ENCODE peak calls at places on chromosomes 4 and X, in nine cellular contexts. J is ovary, L is upper lobe of right lung, S is tibial nerve, X is tibial artery, F is sigmoid colon, G is lung, P is prostate gland, R is GM23248. A is an unnamed sample. For H3K9me3 and H3K4me1, the result is how much of the 10 kb centered on the place peaks cover.

GRCh38 chr4:73679836-73680235 is 59.6 kb upstream of the RASSF6 start:
- DNase-seq in R (peak), J (no peak), P (no peak), L (no peak), S (no peak), G (no peak), X (no peak), F (no peak), A (no peak)

GRCh38 chr4:125268065-125268755 is 46.5 kb upstream of the FAT4 start:
- DNase-seq in S (no peak), F (no peak), J (no peak), P (no peak), L (no peak), R (no peak), G (no peak), X (no peak), A (no peak)

GRCh38 chr4:169617306-169617705 is 3.1 kb upstream of the CLCN3 start:
- DNase-seq in G (no peak), F (no peak), P (no peak), X (no peak), R (no peak), J (no peak), L (no peak), S (no peak), A (no peak)

GRCh38 chr4:148093065-148093464 is 349.1 kb downstream of the NR3C2 start:
- DNase-seq in F (no peak), L (no peak), R (no peak), J (no peak), X (no peak), G (no peak), S (no peak), P (no peak), A (no peak)

GRCh38 chr4:7777871-7778523 is 161.7 kb downstream of the AFAP1 start:
- DNase-seq in F (peak), X (no peak), G (no peak), J (peak), R (no peak), S (no peak), P (no peak), L (peak), A (no peak)

GRCh38 chrX:54085666-54086065 is 41.4 kb upstream of the PHF8 start:
- DNase-seq in J (no peak), F (no peak), P (no peak), G (no peak), R (no peak), S (no peak), L (no peak), X (no peak), A (no peak)

GRCh38 chr4:15720846-15721245 is 18.0 kb downstream of the BST1 start:
- DNase-seq in F (no peak), R (no peak), S (no peak), P (no peak), G (no peak), L (no peak), X (no peak), J (no peak), A (no peak)

GRCh38 chr4:110412354-110412753 is 63.6 kb upstream of the ENPEP start:
- DNase-seq in S (no peak), F (no peak), G (no peak), X (no peak), P (no peak), R (no peak), J (no peak), L (no peak), A (no peak)

GRCh38 chr4:71711044-71711984 is 72.6 kb downstream of the GC start:
- DNase-seq in S (no peak), J (no peak), X (no peak), L (no peak), F (no peak), P (no peak), G (no peak), R (no peak), A (no peak)

GRCh38 chr4:181950372-181951127 is 292.7 kb upstream of the TENM3 start:
- DNase-seq in S (no peak), X (no peak), P (no peak), L (no peak), F (no peak), J (no peak), G (no peak), R (no peak), A (no peak)

GRCh38 chr4:17771284-17771908 is 10.0 kb downstream of the FAM184B start:
- DNase-seq in X (no peak), P (no peak), L (no peak), F (no peak), R (no peak), S (no peak), J (no peak), G (peak), A (peak)

GRCh38 chr4:155787113-155787710 is 28.4 kb downstream of the GUCY1B1 start:
- DNase-seq in G (no peak), J (no peak), R (peak), L (no peak), P (peak), S (no peak), F (no peak), X (no peak), A (no peak)

GRCh38 chrX:96538104-96538725 is 146.4 kb upstream of the DIAPH2 start:
- DNase-seq in L (no peak), R (no peak), F (no peak), S (no peak), P (no peak), X (no peak), J (no peak), G (no peak), A (no peak)

GRCh38 chr4:99011910-99012309 is 16.4 kb downstream of the METAP1 start:
- DNase-seq in X (no peak), S (no peak), F (no peak), G (no peak), R (no peak), J (no peak), P (no peak), L (no peak), A (no peak)
- H3K9me3 ChIP-seq in X (under half), S (under half), F (under half), G (under half), R (under half), J (under half), P (under half), L (under half), A (under half)

GRCh38 chrX:107752037-107752436 is 23.6 kb downstream of the TSC22D3 start:
- DNase-seq in L (no peak), G (no peak), F (no peak), S (no peak), P (no peak), X (no peak), J (no peak), R (no peak), A (no peak)
- H3K4me1 ChIP-seq in L (under half), G (under half), F (under half), S (under half), P (under half), X (under half), J (under half), R (under half), A (half or more)

GRCh38 chr4:373062-373839 is 35.6 kb downstream of the ZNF141 start:
- DNase-seq in L (no peak), X (no peak), R (no peak), J (no peak), P (no peak), F (no peak), G (no peak), S (no peak), A (no peak)

DNA sequence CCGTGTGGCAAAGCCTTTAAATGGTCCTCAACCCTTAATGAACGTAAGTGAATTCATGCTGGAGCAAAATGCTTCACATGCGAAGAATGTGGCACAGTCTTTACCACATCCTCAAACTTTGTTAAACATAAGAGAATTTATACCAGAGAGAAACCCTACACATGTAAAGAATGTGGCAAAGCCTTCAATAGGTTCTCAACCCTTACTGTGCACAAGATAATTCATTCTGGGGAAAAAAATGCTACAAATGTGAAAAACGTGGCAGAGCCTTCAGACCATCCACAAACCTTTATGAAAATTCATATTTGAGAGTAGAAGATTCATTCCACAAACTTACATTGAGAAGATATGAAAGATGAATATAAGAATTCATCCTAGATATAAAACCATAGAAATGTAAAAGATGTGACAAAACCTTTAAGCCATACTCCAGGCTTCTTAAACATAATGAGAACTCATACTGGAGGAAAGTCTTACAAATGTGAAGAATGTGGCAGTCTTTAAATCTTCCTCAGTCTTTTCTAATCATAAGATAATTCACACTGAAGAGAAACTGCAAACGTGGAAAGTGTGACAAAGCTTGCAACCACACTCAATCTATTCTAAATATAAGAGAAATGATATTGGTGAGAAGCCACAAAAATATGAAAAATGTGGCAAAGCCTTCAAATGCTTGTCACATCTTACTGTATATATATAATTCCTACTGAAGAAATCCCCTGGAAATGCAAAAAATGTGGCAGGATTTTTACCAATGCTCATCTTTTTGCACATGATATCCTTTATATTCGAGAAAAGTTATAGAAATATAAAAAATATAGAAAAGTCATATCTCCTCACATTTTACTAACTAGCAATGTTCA is 36.9 kb downstream of the ZNF141 start:
- DNase-seq in F (no peak), X (no peak), L (no peak), G (no peak), J (no peak), P (no peak), S (no peak), R (no peak), A (no peak)
- H3K9me3 ChIP-seq in F (under half), X (under half), L (half or more), G (half or more), J (under half), P (under half), S (under half), R (under half), A (under half)

GRCh38 chr4:112167790-112168189 is 22.5 kb downstream of the FAM241A start:
- DNase-seq in S (no peak), J (no peak), F (no peak), G (no peak), R (no peak), X (no peak), P (no peak), L (no peak), A (no peak)
- H3K4me1 ChIP-seq in S (under half), J (under half), F (under half), G (under half), R (under half), X (under half), P (under half), L (under half), A (under half)

GRCh38 chr4:80999943-81000342 is 30.6 kb upstream of the BMP3 start:
- DNase-seq in J (no peak), R (no peak), G (no peak), L (no peak), F (no peak), P (no peak), S (no peak), X (no peak), A (no peak)
- H3K9me3 ChIP-seq in J (under half), R (under half), G (under half), L (under half), F (under half), P (under half), S (under half), X (under half), A (under half)

A was measured in gastrocnemius medialis.